ENCODE peak calls at places on chromosomes 7 and 10, in nine cellular contexts. O is fibroblast of mammary gland, B is retinal pigment epithelial cell, S is HCT116, M is left ventricle myocardium inferior, T is fibroblast of the aortic adventitia, J is A549, H is cardiac fibroblast, W is OCI-LY7. D is an unnamed sample.

GRCh38 chr7:143003393-143004051 is 23.4 kb downstream of the OR9A2 start:
- DNase-seq in J (peak; percentile 37), T (peak; percentile 75), O (peak; percentile 66), S (peak; percentile 36), M (no peak), B (no peak), W (peak; percentile 59), H (peak; percentile 73), D (peak; percentile 60)

GRCh38 chr10:103145860-103146466 is 47.1 kb downstream of the NT5C2 start:
- DNase-seq in B (no peak), H (peak; percentile 94), O (peak; percentile 96), T (peak; percentile 97), W (no peak), M (peak; percentile 50), J (no peak), S (peak; percentile 51), D (no peak)

GRCh38 chr7:148964510-148965267 is 63.6 kb downstream of the PDIA4 start:
- DNase-seq in B (no peak), W (peak; percentile 35), O (peak; percentile 6), T (peak; percentile 8), J (no peak), H (peak; percentile 13), M (no peak), S (no peak), D (no peak)

GRCh38 chr7:134605978-134606923 is 40.4 kb upstream of the BPGM start:
- DNase-seq in T (peak; percentile 88), O (peak; percentile 69), H (peak; percentile 80), S (peak; percentile 34), B (no peak), M (peak; percentile 51), W (peak; percentile 66), J (peak; percentile 62), D (peak; percentile 51)

GRCh38 chr10:51422311-51423120 is 276.9 kb downstream of the CSTF2T start:
- DNase-seq in B (peak; percentile 18), S (peak; percentile 16), W (peak; percentile 23), T (peak; percentile 80), J (peak; percentile 13), O (peak; percentile 73), H (peak; percentile 80), M (peak; percentile 31), D (peak; percentile 23)

GRCh38 chr10:90418869-90419652 is 438.8 kb downstream of the HTR7 start:
- DNase-seq in B (peak; percentile 52), H (peak; percentile 97), O (peak; percentile 92), M (no peak), T (peak; percentile 79), S (peak; percentile 8), W (no peak), J (no peak), D (no peak)

GRCh38 chr10:8075282-8076260 is 21.1 kb downstream of the GATA3 start:
- DNase-seq in H (peak; percentile 7), W (no peak), T (no peak), M (no peak), B (no peak), O (no peak), J (no peak), S (no peak), D (no peak)

GRCh38 chr10:126459878-126460481 is 71.7 kb upstream of the ADAM12 start:
- DNase-seq in O (peak; percentile 100), J (peak; percentile 90), B (peak; percentile 34), H (peak; percentile 98), M (no peak), T (peak; percentile 81), W (no peak), S (peak; percentile 72), D (no peak)

GRCh38 chr10:22435650-22436049 is 90.4 kb downstream of the SPAG6 start:
- DNase-seq in B (no peak), J (no peak), O (no peak), M (no peak), T (no peak), S (no peak), W (no peak), H (no peak), D (no peak)

GRCh38 chr10:124886195-124886594 is 55.7 kb upstream of the ZRANB1 start:
- DNase-seq in T (peak; percentile 54), S (no peak), M (no peak), J (no peak), W (no peak), H (peak; percentile 31), B (no peak), O (no peak), D (no peak)

GRCh38 chr7:137755846-137756685 is 90.7 kb downstream of the DGKI start:
- DNase-seq in J (no peak), W (no peak), B (peak; percentile 79), O (peak; percentile 71), T (no peak), M (no peak), H (peak; percentile 12), S (no peak), D (no peak)

GRCh38 chr10:92678196-92678595 is 11.6 kb upstream of the HHEX start:
- DNase-seq in S (no peak), M (no peak), W (no peak), J (no peak), B (no peak), O (no peak), T (no peak), H (no peak), D (no peak)

GRCh38 chr10:127934383-127934782 is 27.5 kb downstream of the PTPRE start:
- DNase-seq in W (no peak), M (no peak), J (no peak), B (no peak), S (no peak), H (no peak), T (no peak), O (no peak), D (no peak)

GRCh38 chr7:38451840-38452239 is 178.4 kb upstream of the TARP start:
- DNase-seq in J (peak; percentile 9), T (peak; percentile 50), H (peak; percentile 67), W (no peak), O (peak; percentile 82), S (peak; percentile 10), M (no peak), B (no peak), D (peak; percentile 18)
- TF ChIP-seq CTCF in J (peak; percentile 33), T (peak; percentile 35), H (peak; percentile 27), W (peak; percentile 22), O (peak; percentile 62), S (peak; percentile 25), M (peak; percentile 47), B (peak; percentile 46), D (peak; percentile 33)

DNA sequence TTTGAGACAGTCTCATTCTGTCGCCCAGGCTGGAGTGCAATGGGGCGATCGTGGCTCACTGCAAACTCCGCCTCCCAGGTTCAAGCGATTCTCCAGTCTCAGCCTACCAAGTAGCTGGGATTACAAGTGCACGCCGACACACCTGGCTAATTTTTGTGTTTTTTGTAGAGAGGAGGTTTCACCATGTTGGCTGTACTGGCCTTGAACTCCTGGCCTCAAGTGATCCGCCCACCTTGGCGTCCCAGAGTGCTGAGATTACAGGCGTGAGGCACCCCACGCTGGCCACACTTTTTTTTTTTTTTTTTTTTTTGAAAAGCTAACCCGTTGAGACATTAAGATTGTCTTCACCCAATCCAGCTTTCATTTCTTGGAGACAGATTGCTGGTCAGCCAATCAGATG is 2.1 kb downstream of the ZNF273 start:
- DNase-seq in O (peak; percentile 28), B (no peak), J (no peak), M (no peak), T (peak; percentile 30), W (no peak), H (no peak), S (no peak), D (no peak)
- TF ChIP-seq CTCF in O (no peak), B (no peak), J (no peak), M (no peak), T (no peak), W (no peak), H (no peak), S (no peak), D (no peak)

GRCh38 chr10:46787321-46787615 is 124.0 kb upstream of the PTPN20 start:
- DNase-seq in J (peak; percentile 0), O (peak; percentile 71), H (peak; percentile 67), M (no peak), B (no peak), T (peak; percentile 70), W (peak; percentile 19), S (no peak), D (peak; percentile 8)
- TF ChIP-seq CTCF in J (no peak), O (peak; percentile 31), H (no peak), M (peak; percentile 17), B (no peak), T (no peak), W (no peak), S (no peak), D (peak; percentile 50)

GRCh38 chr7:78434281-78434680 is 635.7 kb downstream of the PHTF2 start:
- DNase-seq in T (no peak), W (no peak), J (no peak), O (no peak), S (no peak), B (no peak), M (no peak), H (no peak), D (no peak)
- TF ChIP-seq CTCF in T (no peak), W (peak; percentile 58), J (no peak), O (no peak), S (no peak), B (peak; percentile 35), M (peak; percentile 22), H (no peak), D (no peak)

GRCh38 chr10:61902448-61903183 is 1.1 kb downstream of the ARID5B start:
- DNase-seq in O (peak; percentile 76), M (peak; percentile 18), B (no peak), T (peak; percentile 73), H (peak; percentile 78), S (peak; percentile 51), J (peak; percentile 26), W (peak; percentile 81), D (peak; percentile 55)
- TF ChIP-seq CTCF in O (peak; percentile 27), M (no peak), B (peak; percentile 38), T (peak; percentile 20), H (no peak), S (no peak), J (no peak), W (peak; percentile 75), D (peak; percentile 50)

GRCh38 chr7:128154519-128154918 is 86.6 kb upstream of the LEP start:
- DNase-seq in O (no peak), H (no peak), W (no peak), S (no peak), J (no peak), B (no peak), T (no peak), M (no peak), D (no peak)
- TF ChIP-seq CTCF in O (no peak), H (no peak), W (no peak), S (no peak), J (no peak), B (no peak), T (no peak), M (no peak), D (no peak)

D was measured in GM13977.